ENCODE peak calls at places on chromosome 18, in four cellular contexts. Q is A549, R is K562, P is HepG2. Y is an unnamed sample.

GRCh38 chr18:50961974-50962373 is 5.9 kb upstream of the ELAC1 start:
- DNase-seq in P (no peak), R (no peak), Q (no peak), Y (no peak)

GRCh38 chr18:74731097-74731496 is 133.4 kb downstream of the ZNF407 start:
- DNase-seq in R (no peak), Q (no peak), P (no peak), Y (no peak)

GRCh38 chr18:50706199-50706598 is 113.6 kb downstream of the MRO start:
- DNase-seq in P (no peak), R (no peak), Q (no peak), Y (no peak)

GRCh38 chr18:48399303-48400075 is 9.7 kb downstream of the ZBTB7C start:
- DNase-seq in R (no peak), Q (no peak), P (no peak), Y (no peak)

GRCh38 chr18:48711651-48712486 is 173.0 kb downstream of the CTIF start:
- DNase-seq in R (peak; percentile 39), P (peak; percentile 13), Q (peak; percentile 20), Y (peak; percentile 40)

GRCh38 chr18:48364146-48364545 is 45.0 kb downstream of the ZBTB7C start:
- DNase-seq in Q (no peak), R (no peak), P (no peak), Y (no peak)

GRCh38 chr18:54157646-54158045 is 66.8 kb downstream of the MBD2 start:
- DNase-seq in P (no peak), R (no peak), Q (no peak), Y (no peak)

GRCh38 chr18:53375641-53376040 is 848.8 kb downstream of the MBD2 start:
- DNase-seq in Q (no peak), P (no peak), R (no peak), Y (no peak)

GRCh38 chr18:22477222-22477621 is 59.5 kb upstream of the CTAGE1 start:
- DNase-seq in Q (no peak), R (no peak), P (no peak), Y (no peak)

GRCh38 chr18:27361477-27361876 is 176.4 kb upstream of the CHST9 start:
- DNase-seq in R (no peak), P (no peak), Q (no peak), Y (no peak)

GRCh38 chr18:9013926-9014373 is 88.5 kb upstream of the NDUFV2 start:
- DNase-seq in P (no peak), R (no peak), Q (no peak), Y (no peak)

GRCh38 chr18:35513181-35513932 is 15.6 kb upstream of the INO80C start:
- DNase-seq in Q (peak; percentile 29), R (no peak), P (no peak), Y (peak; percentile 54)

GRCh38 chr18:35514283-35514682 is 16.5 kb upstream of the INO80C start:
- DNase-seq in P (no peak), Q (no peak), R (no peak), Y (no peak)

GRCh38 chr18:35511833-35512232 is 14.1 kb upstream of the INO80C start:
- DNase-seq in P (no peak), Q (no peak), R (no peak), Y (no peak)

GRCh38 chr18:35511428-35511827 is 13.7 kb upstream of the INO80C start:
- DNase-seq in R (no peak), P (no peak), Q (no peak), Y (no peak)

GRCh38 chr18:35512761-35513160 is 15.0 kb upstream of the INO80C start:
- DNase-seq in R (no peak), Q (no peak), P (no peak), Y (no peak)
- TF ChIP-seq NR3C1 in R (no peak), Q (no peak), P (no peak), Y (no peak)

GRCh38 chr18:62717850-62718229 is 2.5 kb downstream of the PHLPP1 start:
- DNase-seq in P (no peak), R (no peak), Q (no peak), Y (no peak)

GRCh38 chr18:62716679-62717058 is 1.3 kb downstream of the PHLPP1 start:
- DNase-seq in R (peak; percentile 22), P (no peak), Q (peak; percentile 18), Y (peak; percentile 66)

GRCh38 chr18:62715829-62716678 is 713 bp downstream of the PHLPP1 start:
- DNase-seq in R (peak; percentile 37), P (no peak), Q (peak; percentile 14), Y (peak; percentile 46)

GRCh38 chr18:62718268-62718800 is 3.0 kb downstream of the PHLPP1 start:
- DNase-seq in R (no peak), Q (no peak), P (no peak), Y (no peak)

GRCh38 chr18:62717059-62717849 is 1.9 kb downstream of the PHLPP1 start:
- DNase-seq in P (peak; percentile 48), Q (peak; percentile 4), R (no peak), Y (peak; percentile 39)
- TF ChIP-seq NR3C1 in P (no peak), Q (no peak), R (no peak), Y (no peak)

GRCh38 chr18:45295388-45295787 is 319.9 kb upstream of the SLC14A2 start:
- DNase-seq in Q (no peak), R (no peak), P (no peak), Y (no peak)

GRCh38 chr18:45290364-45290763 is 324.9 kb upstream of the SLC14A2 start:
- DNase-seq in R (no peak), Q (no peak), P (no peak), Y (no peak)

GRCh38 chr18:45287531-45287930 is 327.7 kb upstream of the SLC14A2 start:
- DNase-seq in P (no peak), Q (no peak), R (no peak), Y (no peak)

DNA sequence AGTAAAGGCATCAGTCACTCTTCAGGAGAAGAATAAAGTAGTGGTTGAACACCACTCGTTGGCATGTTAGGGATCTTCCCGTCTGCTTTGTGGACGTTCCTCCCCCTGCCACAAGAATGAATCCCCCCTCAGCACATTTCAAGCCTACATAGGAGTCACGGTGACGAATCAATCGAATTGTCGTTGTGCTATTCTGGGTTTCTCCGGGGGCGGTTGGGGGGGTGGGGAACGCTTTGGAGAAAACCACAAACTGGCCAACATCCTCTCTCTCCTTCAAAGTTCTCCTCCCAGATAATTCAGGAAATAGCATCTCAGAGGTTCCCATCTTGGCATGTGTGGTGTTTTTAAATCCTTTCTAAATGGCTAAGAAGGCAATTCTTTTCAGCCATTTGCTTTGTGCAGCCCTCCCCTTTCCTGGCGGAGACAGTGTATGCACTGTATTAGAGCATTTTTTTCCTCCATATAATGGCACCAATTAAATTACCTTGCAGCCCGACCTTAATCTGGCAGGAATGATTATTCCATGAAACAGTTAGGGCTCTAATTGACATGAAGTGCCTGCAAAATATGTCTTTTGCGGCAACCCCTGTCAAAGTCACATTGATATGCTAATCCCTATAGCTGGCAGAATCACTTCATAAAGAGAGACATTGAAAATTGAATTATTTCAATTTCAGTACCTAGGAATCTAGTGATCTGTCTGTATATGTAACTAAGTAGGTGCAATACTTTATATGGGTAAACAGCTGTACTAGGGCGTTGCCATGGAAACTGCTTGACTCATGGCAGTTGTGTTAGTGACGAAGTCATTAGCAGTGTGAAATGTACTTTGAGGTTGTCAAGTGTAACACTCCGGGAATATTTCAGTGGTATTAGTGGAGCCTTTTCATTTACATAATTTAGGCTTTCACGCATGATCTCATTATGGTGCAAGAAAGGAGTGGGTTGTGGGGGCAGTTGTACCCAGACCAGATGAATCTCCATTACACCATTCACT is 323.4 kb upstream of the SLC14A2 start:
- DNase-seq in P (no peak), R (no peak), Q (no peak), Y (no peak)
- TF ChIP-seq NR3C1 in P (no peak), R (no peak), Q (no peak), Y (no peak)

DNA sequence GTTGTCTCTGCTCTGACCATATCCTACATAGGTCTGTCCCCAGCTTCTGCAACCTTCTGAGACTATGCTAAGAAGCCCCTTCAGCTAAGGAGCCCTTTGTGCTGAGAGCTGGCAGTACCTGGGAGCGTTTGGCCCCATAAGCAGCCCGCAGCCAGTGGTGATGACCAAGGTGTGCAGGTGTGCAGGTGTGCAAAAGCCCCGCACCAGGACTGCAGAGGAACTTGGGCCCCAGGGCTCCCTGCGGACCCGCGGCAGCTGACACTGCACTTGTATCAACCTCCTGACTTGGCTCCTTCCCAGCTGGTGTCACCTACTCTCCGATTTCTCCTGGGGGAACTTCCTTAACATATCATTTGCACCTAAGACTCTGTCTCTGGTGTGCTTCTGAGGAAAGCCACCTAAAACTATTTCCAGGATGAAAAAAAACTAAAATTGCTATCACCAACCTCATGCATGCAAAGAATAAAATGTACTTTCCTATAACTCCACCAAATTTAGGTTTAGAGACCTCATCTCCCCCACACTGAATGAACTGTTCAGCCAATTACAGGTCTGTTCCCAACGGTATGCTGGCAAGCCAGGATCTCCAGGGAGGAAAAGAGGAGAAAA is 16.1 kb upstream of the GNAL start:
- DNase-seq in P (no peak), R (no peak), Q (no peak), Y (no peak)
- TF ChIP-seq NR3C1 in P (no peak), R (no peak), Q (no peak), Y (no peak)

DNA sequence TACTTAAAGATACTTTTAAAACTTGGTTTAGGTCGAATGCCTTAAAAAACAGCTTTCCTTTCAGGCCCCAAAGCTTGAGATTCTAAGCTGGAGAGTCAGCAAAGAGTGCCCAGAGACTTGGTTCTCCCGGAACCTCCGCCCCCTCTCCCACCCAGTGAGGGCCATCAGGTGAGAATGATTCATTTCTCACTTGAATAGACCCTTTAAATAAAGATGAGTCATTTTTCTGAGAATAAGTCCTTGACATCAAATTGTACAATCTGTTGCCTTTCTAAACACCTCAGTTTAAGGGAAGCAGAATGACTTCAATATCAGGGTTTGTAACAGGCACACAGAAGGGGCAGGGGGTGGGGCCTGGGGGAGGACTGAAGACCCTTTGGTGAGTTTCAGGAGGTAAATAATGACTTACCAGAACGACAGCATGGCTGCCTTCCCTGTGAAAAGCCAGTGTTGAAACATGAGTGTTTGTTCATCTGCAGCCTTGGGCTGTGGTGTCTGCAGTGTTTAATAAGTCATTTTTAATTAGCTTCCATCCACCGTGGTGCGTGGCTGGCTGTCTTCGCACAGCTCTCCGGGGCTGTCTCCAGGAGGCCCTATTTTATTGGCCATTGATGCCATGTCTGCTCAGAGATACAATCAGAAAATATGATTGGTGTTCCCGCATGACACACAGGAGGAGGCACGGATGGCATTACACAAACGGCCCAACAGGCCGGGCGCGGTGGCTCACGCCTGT is 134.9 kb upstream of the ZNF236 start:
- DNase-seq in R (no peak), Q (no peak), P (no peak), Y (no peak)
- TF ChIP-seq NR3C1 in R (no peak), Q (no peak), P (no peak), Y (no peak)

DNA sequence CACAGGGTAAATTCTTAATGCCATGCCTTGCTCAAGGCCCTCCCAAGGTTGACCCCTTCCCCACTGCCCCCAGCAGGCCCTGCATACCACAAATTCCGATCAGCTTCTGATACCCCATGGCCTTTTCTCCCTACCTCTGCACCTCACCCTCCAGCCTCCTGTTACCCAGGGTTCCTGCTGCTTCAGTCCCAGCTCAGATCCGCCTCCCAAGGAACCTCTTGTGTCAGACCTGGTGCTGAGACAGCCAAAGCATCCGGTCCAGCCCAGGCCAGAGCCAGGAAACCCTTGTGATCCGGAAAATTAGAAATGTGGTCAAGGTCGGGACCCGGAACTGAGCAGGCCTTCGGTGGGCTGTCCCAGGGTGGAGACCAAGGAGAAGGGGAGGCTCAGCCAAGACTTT is 231.3 kb downstream of the BCL2 start:
- DNase-seq in R (no peak), P (no peak), Q (no peak), Y (peak; percentile 41)
- TF ChIP-seq NR3C1 in R (no peak), P (no peak), Q (no peak), Y (no peak)

GRCh38 chr18:11747286-11747685 is 58.2 kb downstream of the GNAL start:
- DNase-seq in R (no peak), Q (no peak), P (no peak), Y (no peak)
- TF ChIP-seq NR3C1 in R (no peak), Q (no peak), P (no peak), Y (no peak)